ENCODE peak calls at places on chromosomes 13 and 19, in four cellular contexts. B is uterus, K is BJ, T is caudate nucleus. S is an unnamed sample.

GRCh38 chr13:36999054-36999927 is at the start of gene ALG5:
- DNase-seq in B (peak), K (no peak), T (peak), S (peak)

GRCh38 chr19:41707871-41708371 is 505 bp upstream of the CEACAM5 start:
- DNase-seq in B (no peak), K (no peak), T (no peak), S (no peak)

GRCh38 chr19:4620675-4621074 is 18.6 kb upstream of the TNFAIP8L1 start:
- DNase-seq in B (no peak), K (no peak), T (no peak), S (no peak)

GRCh38 chr13:111279253-111279652 is 41.2 kb upstream of the TEX29 start:
- DNase-seq in B (no peak), K (no peak), T (no peak), S (no peak)

GRCh38 chr19:41437944-41438574 is 1.7 kb downstream of the DMAC2 start:
- DNase-seq in B (no peak), K (no peak), T (no peak), S (no peak)

GRCh38 chr13:114025432-114026127 is 51.7 kb upstream of the C13orf46 start:
- DNase-seq in B (peak), K (no peak), T (no peak), S (peak)

GRCh38 chr13:79435549-79435948 is 29.5 kb upstream of the RBM26 start:
- DNase-seq in B (no peak), K (peak), T (no peak), S (peak)

GRCh38 chr13:59043016-59043415 is 1120.7 kb downstream of the DIAPH3 start:
- DNase-seq in B (no peak), K (no peak), T (no peak), S (no peak)

GRCh38 chr19:6250024-6250605 is 29.7 kb downstream of the MLLT1 start:
- DNase-seq in B (no peak), K (no peak), T (no peak), S (no peak)

GRCh38 chr13:26025771-26026170 is 26.0 kb downstream of the SHISA2 start:
- DNase-seq in B (no peak), K (no peak), T (no peak), S (no peak)

S was measured in GM03348.